ENCODE peak calls at places on chromosomes 2 and 18, in five cellular contexts. C, J, D, M and B are unnamed samples.

GRCh38 chr2:152924722-152925121 is 206.3 kb downstream of the ARL6IP6 start:
- DNase-seq in M (no peak), C (no peak), D (peak), J (no peak), B (peak)

GRCh38 chr2:54957321-54957999 is 92.8 kb downstream of the RTN4 start:
- DNase-seq in C (peak), D (no peak), M (no peak), J (no peak), B (no peak)

GRCh38 chr2:58261215-58261614 is 20.1 kb upstream of the FANCL start:
- DNase-seq in J (no peak), M (no peak), C (no peak), D (peak), B (no peak)

GRCh38 chr2:236823976-236824375 is 254.4 kb downstream of the ACKR3 start:
- DNase-seq in D (no peak), C (no peak), M (no peak), J (no peak), B (no peak)

GRCh38 chr2:239719791-239720410 is 305.2 kb downstream of the NDUFA10 start:
- DNase-seq in C (no peak), M (no peak), J (no peak), D (no peak), B (no peak)

GRCh38 chr2:45342-46130 is 769 bp downstream of the FAM110C start:
- DNase-seq in D (peak), J (peak), M (no peak), C (peak), B (peak)

GRCh38 chr2:100767224-100767653 is 52.7 kb upstream of the NPAS2 start:
- DNase-seq in C (no peak), D (peak), M (peak), J (no peak), B (peak)

GRCh38 chr18:41038071-41038470 is 917.0 kb upstream of the PIK3C3 start:
- DNase-seq in C (no peak), J (no peak), D (peak), M (peak), B (peak)

GRCh38 chr2:26640331-26640745 is 828 bp downstream of the CIB4 start:
- DNase-seq in C (peak), J (peak), D (peak), M (peak), B (peak)

GRCh38 chr2:100230754-100231153 is 88.4 kb upstream of the AFF3 start:
- DNase-seq in D (no peak), C (no peak), M (no peak), J (no peak), B (no peak)

GRCh38 chr2:115491394-115491793 is 1049.0 kb downstream of the DPP10 start:
- DNase-seq in J (no peak), M (no peak), C (no peak), D (no peak), B (no peak)

GRCh38 chr2:216944733-216945132 is 84.9 kb upstream of the TNP1 start:
- DNase-seq in C (no peak), J (no peak), M (no peak), D (no peak), B (no peak)

GRCh38 chr2:203758841-203759691 is 52.6 kb downstream of the CD28 start:
- DNase-seq in J (no peak), C (no peak), D (peak), M (peak), B (peak)

GRCh38 chr18:63676526-63676925 is 14.8 kb upstream of the SERPINB3 start:
- DNase-seq in M (no peak), D (peak), C (peak), J (peak), B (peak)
- TF ChIP-seq CTCF in M (peak), D (peak), C (peak), J (peak), B (peak)

GRCh38 chr2:117607202-117607601 is 207.3 kb upstream of the DDX18 start:
- DNase-seq in D (no peak), C (no peak), M (no peak), J (no peak), B (no peak)

GRCh38 chr2:117615106-117615505 is 199.4 kb upstream of the DDX18 start:
- DNase-seq in M (no peak), C (no peak), D (no peak), J (no peak), B (no peak)

GRCh38 chr2:117618607-117619006 is 195.9 kb upstream of the DDX18 start:
- DNase-seq in M (no peak), C (no peak), D (no peak), J (no peak), B (no peak)

GRCh38 chr2:117613101-117613500 is 201.4 kb upstream of the DDX18 start:
- DNase-seq in D (no peak), J (no peak), M (no peak), C (no peak), B (no peak)
- TF ChIP-seq CTCF in D (no peak), J (no peak), M (no peak), C (no peak), B (no peak)

GRCh38 chr18:76273956-76274355 is 221.1 kb downstream of the ZNF516 start:
- DNase-seq in C (no peak), J (no peak), M (no peak), D (no peak), B (no peak)

GRCh38 chr18:76275913-76276312 is 219.1 kb downstream of the ZNF516 start:
- DNase-seq in M (no peak), J (no peak), D (no peak), C (no peak), B (no peak)

GRCh38 chr18:76273036-76273545 is 222.0 kb downstream of the ZNF516 start:
- DNase-seq in J (no peak), M (no peak), C (no peak), D (no peak), B (no peak)

DNA sequence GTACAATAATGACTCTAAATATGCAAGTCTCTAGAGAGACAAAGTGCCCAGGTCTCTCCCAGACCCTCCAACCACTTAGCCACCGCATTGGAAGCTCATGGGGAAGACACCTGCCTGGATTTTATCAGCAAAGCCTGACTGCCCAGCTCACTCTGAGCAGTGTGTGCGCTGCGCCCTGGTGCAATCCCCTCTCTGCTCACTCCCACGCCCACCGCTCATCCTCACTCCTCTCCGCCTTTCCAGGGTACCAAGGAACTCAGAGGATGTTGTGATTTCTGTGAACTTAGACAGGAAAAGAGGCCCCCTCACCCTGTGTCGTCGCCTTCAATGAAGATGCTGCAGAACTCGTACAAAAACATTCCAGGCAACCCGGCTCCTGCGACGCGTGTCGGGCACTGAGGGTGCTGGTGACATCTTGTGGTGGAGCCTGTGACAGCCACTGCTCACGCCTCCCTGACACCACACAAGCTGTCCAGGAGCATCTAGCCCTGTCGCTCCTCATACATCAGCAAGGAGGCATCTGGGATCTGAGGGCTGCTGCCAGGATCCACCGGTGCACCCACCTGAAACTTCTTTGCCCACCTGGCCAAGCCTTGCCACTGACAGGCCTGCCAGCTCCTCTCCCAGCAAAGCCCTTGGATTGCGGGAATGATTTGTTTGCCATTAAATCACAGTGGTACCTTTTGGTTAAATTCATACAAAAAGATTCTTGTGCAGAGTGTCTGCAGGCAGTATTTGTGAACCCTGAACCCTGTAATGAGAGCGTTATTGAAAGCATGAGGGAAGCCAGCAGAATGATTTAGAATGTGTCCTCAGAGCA is 220.4 kb downstream of the ZNF516 start:
- DNase-seq in M (no peak), J (peak), D (peak), C (peak), B (no peak)
- TF ChIP-seq CTCF in M (no peak), J (peak), D (peak), C (no peak), B (peak)

DNA sequence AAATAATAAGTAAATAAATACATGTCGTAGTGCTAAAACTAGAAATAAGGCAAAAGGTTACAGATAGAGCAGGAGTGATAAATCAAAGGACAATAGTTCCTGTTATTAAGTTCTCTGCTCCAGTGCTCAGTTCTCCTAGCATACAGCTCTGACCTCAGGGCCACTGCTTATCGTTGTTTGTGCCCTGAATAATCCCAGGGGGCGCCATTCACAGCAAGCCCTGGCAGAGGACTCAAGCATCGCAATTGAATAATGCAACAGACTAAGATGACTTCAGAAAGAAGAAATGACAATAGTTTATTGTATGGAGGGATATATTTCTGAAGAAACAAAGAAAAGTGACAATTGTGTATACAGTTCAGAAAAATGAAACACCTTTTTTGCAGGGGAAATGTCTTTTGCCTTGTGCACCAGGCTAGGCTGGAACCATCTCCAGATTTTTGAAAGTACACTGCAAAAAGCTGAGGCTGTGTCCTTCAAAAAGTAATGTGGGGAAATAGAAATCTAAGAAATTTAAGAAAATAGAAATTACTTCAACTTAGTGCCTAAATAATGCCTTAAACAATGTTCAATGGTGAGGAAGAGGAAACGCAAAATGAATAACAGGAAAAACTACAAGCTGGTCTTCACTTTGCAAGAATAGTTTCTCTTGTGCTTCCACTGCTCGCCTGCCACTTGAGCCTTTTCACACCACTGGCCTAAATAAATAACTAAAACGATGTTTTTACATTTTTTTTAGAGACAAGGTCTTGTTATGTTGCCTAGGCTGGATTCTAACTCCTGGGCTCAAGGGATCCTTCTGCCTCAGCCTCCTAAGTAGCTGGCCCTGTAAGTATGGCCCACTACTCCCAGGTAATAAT is 19.0 kb upstream of the CCNYL1 start:
- DNase-seq in M (peak), C (peak), J (peak), D (peak), B (peak)
- TF ChIP-seq CTCF in M (peak), C (peak), J (peak), D (peak), B (no peak)

GRCh38 chr2:132037527-132038178 is 124.1 kb downstream of the ANKRD30BL start:
- DNase-seq in D (no peak), J (peak), C (peak), M (no peak), B (no peak)
- TF ChIP-seq CTCF in D (peak), J (no peak), C (no peak), M (no peak), B (no peak)

GRCh38 chr2:9094117-9094516 is 90.6 kb upstream of the MBOAT2 start:
- DNase-seq in M (no peak), C (no peak), J (no peak), D (no peak), B (no peak)
- TF ChIP-seq CTCF in M (no peak), C (no peak), J (no peak), D (no peak), B (no peak)

DNA sequence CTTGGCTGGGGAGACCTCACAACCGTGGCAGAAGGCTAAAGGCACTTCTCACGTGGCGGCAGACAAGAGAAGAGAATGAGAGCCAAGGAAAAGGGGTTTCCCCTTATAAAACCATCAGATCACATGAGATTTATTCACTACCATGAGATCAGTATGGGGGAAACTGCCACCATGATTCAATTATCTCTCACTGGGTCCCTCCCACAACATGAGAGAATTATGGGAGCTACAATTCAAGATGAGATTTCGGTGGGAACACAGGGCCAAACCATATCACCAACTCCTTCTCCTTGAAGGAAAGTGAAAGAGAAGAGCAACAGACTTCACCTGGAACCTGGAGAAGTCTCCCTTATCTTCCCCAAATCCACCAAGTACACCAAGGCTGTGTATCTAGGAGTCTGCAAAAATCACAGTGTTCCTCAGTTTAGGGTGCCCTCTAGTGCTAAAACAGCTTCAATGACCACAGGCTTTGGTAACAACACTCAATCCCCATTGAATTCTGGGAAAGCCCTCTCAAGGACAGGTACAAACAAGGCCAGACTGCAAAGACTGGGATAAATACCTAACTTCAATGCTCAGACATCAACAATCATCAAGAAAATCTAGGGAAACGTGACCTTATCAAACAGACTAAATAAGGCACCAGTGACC is 148.8 kb upstream of the SRD5A2 start:
- DNase-seq in J (no peak), C (no peak), D (peak), M (peak), B (peak)
- TF ChIP-seq CTCF in J (peak), C (no peak), D (peak), M (peak), B (peak)

GRCh38 chr18:74695170-74695569 is 97.5 kb downstream of the ZNF407 start:
- DNase-seq in J (no peak), C (no peak), M (no peak), D (no peak), B (no peak)
- TF ChIP-seq CTCF in J (no peak), C (no peak), M (no peak), D (no peak), B (no peak)

GRCh38 chr2:96153991-96154431 is 8.8 kb upstream of the DUSP2 start:
- DNase-seq in C (no peak), M (no peak), D (no peak), J (no peak), B (no peak)
- TF ChIP-seq CTCF in C (no peak), M (no peak), D (no peak), J (no peak), B (no peak)

DNA sequence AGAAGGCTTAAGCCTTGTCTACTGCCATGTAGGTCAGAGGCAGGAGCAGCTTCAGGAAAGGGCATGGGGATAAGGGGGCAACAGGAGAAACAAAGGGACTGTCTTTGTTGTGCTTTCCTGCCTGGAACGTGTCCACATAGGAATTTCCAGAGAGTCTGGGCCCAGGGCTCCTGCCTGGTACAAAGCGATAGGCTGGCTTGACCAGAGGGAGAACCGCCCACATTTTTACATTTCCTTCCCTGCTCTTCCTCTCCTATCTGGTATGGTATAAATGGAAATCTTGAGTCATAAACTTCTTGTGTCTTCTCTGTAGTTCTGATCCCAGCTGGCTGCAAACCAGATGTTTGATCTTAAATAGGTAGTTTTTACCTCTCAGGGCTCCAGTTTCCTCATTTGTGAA is 414.8 kb downstream of the HRH4 start:
- DNase-seq in D (no peak), M (no peak), J (no peak), C (no peak), B (no peak)
- TF ChIP-seq CTCF in D (no peak), M (no peak), J (no peak), C (no peak), B (no peak)